ENCODE peak calls at places on chromosome 2, in seven cellular contexts. W, H, K, B, P, D and I are unnamed samples.

GRCh38 chr2:23199115-23199918 is 185.7 kb upstream of the KLHL29 start:
- DNase-seq in P (no peak), H (no peak), K (no peak), W (no peak), D (peak; percentile 24), B (peak; percentile 18), I (no peak)

GRCh38 chr2:68282814-68283812 is 30.8 kb upstream of the PPP3R1 start:
- DNase-seq in P (no peak), D (peak; percentile 33), B (peak; percentile 7), K (no peak), W (peak; percentile 31), H (no peak), I (no peak)

GRCh38 chr2:72220170-72220569 is 72.5 kb upstream of the CYP26B1 start:
- DNase-seq in D (no peak), B (no peak), H (no peak), K (no peak), W (no peak), P (no peak), I (no peak)

GRCh38 chr2:237431372-237431771 is 17.4 kb upstream of the COL6A3 start:
- DNase-seq in D (no peak), K (no peak), P (no peak), B (peak; percentile 84), H (peak; percentile 84), W (no peak), I (no peak)

GRCh38 chr2:227818569-227819397 is 5.1 kb downstream of the CCL20 start:
- DNase-seq in B (peak; percentile 94), D (no peak), W (no peak), K (no peak), P (peak; percentile 77), H (no peak), I (peak; percentile 57)

GRCh38 chr2:1152375-1152774 is 201.7 kb downstream of the SNTG2 start:
- DNase-seq in W (no peak), B (no peak), K (peak; percentile 86), D (no peak), H (no peak), P (no peak), I (no peak)

GRCh38 chr2:188319845-188320244 is 28.2 kb downstream of the GULP1 start:
- DNase-seq in K (no peak), D (no peak), B (no peak), W (no peak), H (no peak), P (no peak), I (no peak)

GRCh38 chr2:151634726-151635467 is 99.4 kb downstream of the NEB start:
- DNase-seq in W (no peak), D (no peak), P (no peak), H (no peak), K (no peak), B (peak; percentile 9), I (no peak)

GRCh38 chr2:181364492-181365175 is 92.6 kb upstream of the ITGA4 start:
- DNase-seq in P (no peak), H (peak; percentile 46), D (no peak), W (no peak), B (peak; percentile 12), K (no peak), I (no peak)

GRCh38 chr2:217979151-217979811 is 23.5 kb downstream of the TNS1 start:
- DNase-seq in K (no peak), H (no peak), D (no peak), P (no peak), B (peak; percentile 33), W (no peak), I (no peak)

GRCh38 chr2:85804026-85804425 is 50.2 kb downstream of the ATOH8 start:
- DNase-seq in D (no peak), P (no peak), K (no peak), H (no peak), B (no peak), W (no peak), I (no peak)

GRCh38 chr2:69774984-69775982 is 33.3 kb downstream of the ANXA4 start:
- DNase-seq in K (no peak), D (no peak), W (no peak), H (no peak), B (peak; percentile 51), P (no peak), I (no peak)

GRCh38 chr2:58339548-58340243 is 98.6 kb upstream of the FANCL start:
- DNase-seq in H (no peak), B (no peak), W (no peak), K (no peak), P (no peak), D (no peak), I (no peak)

GRCh38 chr2:231464576-231465540 is 574 bp upstream of the NCL start:
- DNase-seq in P (peak; percentile 98), H (no peak), W (peak; percentile 9), B (peak; percentile 98), K (peak; percentile 100), D (peak; percentile 92), I (peak; percentile 96)

GRCh38 chr2:47724221-47724981 is 58.5 kb upstream of the MSH6 start:
- DNase-seq in H (no peak), P (no peak), K (no peak), B (peak; percentile 1), D (no peak), W (no peak), I (no peak)

GRCh38 chr2:23545811-23546210 is 160.8 kb downstream of the KLHL29 start:
- DNase-seq in W (no peak), P (no peak), D (no peak), H (no peak), B (no peak), K (no peak), I (no peak)

GRCh38 chr2:26846881-26847662 is 860 bp upstream of the DPYSL5 start:
- DNase-seq in W (no peak), K (peak; percentile 85), P (no peak), D (no peak), H (no peak), B (no peak), I (no peak)

GRCh38 chr2:138107288-138107687 is 143.0 kb downstream of the HNMT start:
- DNase-seq in B (peak; percentile 75), W (no peak), P (no peak), H (no peak), D (no peak), K (no peak), I (no peak)

GRCh38 chr2:216346781-216347180 is 25.5 kb downstream of the MARCHF4 start:
- DNase-seq in B (no peak), P (no peak), D (no peak), H (no peak), K (peak; percentile 39), W (no peak), I (no peak)

GRCh38 chr2:52260904-52261303 is 1229.0 kb upstream of the NRXN1 start:
- DNase-seq in D (no peak), K (no peak), P (no peak), B (no peak), W (peak; percentile 31), H (no peak), I (no peak)

GRCh38 chr2:240147382-240147781 is 6.9 kb upstream of the OTOS start:
- DNase-seq in P (no peak), H (no peak), D (no peak), K (no peak), B (no peak), W (no peak), I (no peak)

GRCh38 chr2:160928854-160929301 is 231.3 kb upstream of the TANK start:
- DNase-seq in D (no peak), B (peak; percentile 39), K (no peak), W (peak; percentile 92), H (peak; percentile 83), P (no peak), I (no peak)

GRCh38 chr2:238929242-238930081 is 81.6 kb downstream of the TWIST2 start:
- DNase-seq in W (no peak), K (no peak), B (peak; percentile 37), D (no peak), P (peak; percentile 67), H (no peak), I (no peak)

GRCh38 chr2:173401716-173402326 is 47.1 kb downstream of the CDCA7 start:
- DNase-seq in H (no peak), B (peak; percentile 10), P (no peak), K (no peak), D (no peak), W (no peak), I (no peak)

GRCh38 chr2:173402405-173402974 is 47.8 kb downstream of the CDCA7 start:
- DNase-seq in W (peak; percentile 76), H (peak; percentile 34), D (peak; percentile 80), B (peak; percentile 82), P (peak; percentile 73), K (no peak), I (peak; percentile 58)

GRCh38 chr2:173399229-173399628 is 44.6 kb downstream of the CDCA7 start:
- DNase-seq in W (no peak), D (no peak), K (no peak), B (no peak), P (no peak), H (no peak), I (no peak)

GRCh38 chr2:173397539-173397938 is 42.9 kb downstream of the CDCA7 start:
- DNase-seq in D (peak; percentile 15), W (no peak), K (no peak), H (no peak), B (no peak), P (no peak), I (no peak)

DNA sequence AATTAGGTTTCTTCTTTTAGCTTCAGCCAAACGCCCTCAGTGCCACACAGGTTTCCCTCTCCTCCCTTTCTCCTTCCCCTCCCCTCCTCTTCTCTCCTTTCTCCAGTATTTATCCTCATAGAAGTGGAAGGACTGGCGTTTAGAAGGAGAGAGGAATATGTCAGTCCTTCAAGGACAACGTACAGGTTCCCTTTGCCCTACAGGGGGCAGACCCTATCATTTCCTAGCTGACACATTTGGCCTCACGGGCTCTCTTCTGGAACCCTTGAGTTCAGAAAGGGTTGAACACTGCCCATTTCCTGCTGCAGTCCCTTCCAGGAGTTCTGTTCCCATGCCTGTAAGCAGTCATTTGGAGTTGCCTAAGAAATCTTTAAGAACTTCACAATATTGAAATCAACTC is 46.1 kb downstream of the CDCA7 start:
- DNase-seq in W (no peak), B (no peak), D (peak; percentile 43), P (no peak), K (no peak), H (no peak), I (no peak)
- TF ChIP-seq CTCF in W (peak; percentile 23), B (peak; percentile 64), D (peak; percentile 40), P (no peak), K (no peak), H (peak; percentile 24), I (no peak)

GRCh38 chr2:8882094-8882493 is 44.7 kb upstream of the KIDINS220 start:
- DNase-seq in W (no peak), D (peak; percentile 22), P (no peak), B (peak; percentile 14), K (no peak), H (no peak), I (no peak)
- TF ChIP-seq CTCF in W (peak; percentile 30), D (peak; percentile 59), P (no peak), B (peak; percentile 71), K (no peak), H (peak; percentile 40), I (no peak)

DNA sequence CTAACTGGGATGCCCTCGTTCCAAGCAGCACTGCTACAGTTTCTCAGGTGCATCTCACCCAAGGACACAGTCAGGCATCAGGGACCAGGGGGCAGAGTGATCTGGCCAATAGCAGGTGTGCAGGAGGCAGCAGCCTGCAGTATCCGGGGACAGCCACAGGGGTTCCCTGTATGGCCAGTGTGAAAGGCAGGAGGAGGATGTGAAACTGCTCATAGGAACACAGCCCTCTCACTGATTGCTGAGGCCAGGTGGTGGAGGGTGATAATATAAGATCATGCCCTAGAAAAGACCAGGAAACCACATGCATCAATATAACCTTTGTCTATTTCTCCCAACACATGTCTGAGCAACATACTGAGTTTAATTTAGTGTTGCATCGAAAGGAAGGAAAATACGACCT is 112.7 kb upstream of the TACR1 start:
- DNase-seq in B (no peak), K (no peak), P (no peak), D (peak; percentile 3), H (no peak), W (no peak), I (no peak)
- TF ChIP-seq CTCF in B (peak; percentile 20), K (no peak), P (no peak), D (no peak), H (no peak), W (no peak), I (no peak)

GRCh38 chr2:241391892-241392665 is 36.0 kb downstream of the FARP2 start:
- DNase-seq in W (no peak), K (no peak), H (peak; percentile 23), P (no peak), D (peak; percentile 22), B (no peak), I (no peak)
- TF ChIP-seq CTCF in W (peak; percentile 37), K (no peak), H (peak; percentile 74), P (no peak), D (peak; percentile 16), B (peak; percentile 65), I (no peak)